ENCODE peak calls at places on chromosomes 7 and 10, in seven cellular contexts. One of them, this sample, is unnamed.

GRCh38 chr7:128879939-128880746 is 17.5 kb downstream of the ATP6V1F start:
- DNase-seq in fibroblast of lung: peak; percentile 48
- DNase-seq in hepatocyte: peak; percentile 82
- DNase-seq in BJ: no peak
- DNase-seq in GM12865: no peak
- DNase-seq in AG04449: no peak
- DNase-seq in kidney epithelial cell: no peak
- DNase-seq in this sample: peak; percentile 51

GRCh38 chr7:13627455-13627854 is 362.0 kb downstream of the ETV1 start:
- DNase-seq in kidney epithelial cell: no peak
- DNase-seq in BJ: no peak
- DNase-seq in fibroblast of lung: no peak
- DNase-seq in AG04449: no peak
- DNase-seq in hepatocyte: no peak
- DNase-seq in GM12865: no peak
- DNase-seq in this sample: no peak

GRCh38 chr7:98123073-98123696 is 16.5 kb downstream of the LMTK2 start:
- DNase-seq in hepatocyte: no peak
- DNase-seq in kidney epithelial cell: no peak
- DNase-seq in AG04449: no peak
- DNase-seq in BJ: no peak
- DNase-seq in GM12865: no peak
- DNase-seq in fibroblast of lung: no peak
- DNase-seq in this sample: no peak

GRCh38 chr10:59678884-59679301 is 30.8 kb downstream of the SLC16A9 start:
- DNase-seq in kidney epithelial cell: no peak
- DNase-seq in AG04449: no peak
- DNase-seq in hepatocyte: peak; percentile 14
- DNase-seq in fibroblast of lung: peak; percentile 84
- DNase-seq in BJ: no peak
- DNase-seq in GM12865: peak; percentile 55
- DNase-seq in this sample: no peak

GRCh38 chr10:103231047-103231551 is 14.6 kb upstream of the RPEL1 start:
- DNase-seq in fibroblast of lung: peak; percentile 98
- DNase-seq in hepatocyte: peak; percentile 57
- DNase-seq in AG04449: peak; percentile 87
- DNase-seq in BJ: peak; percentile 90
- DNase-seq in GM12865: no peak
- DNase-seq in kidney epithelial cell: peak; percentile 91
- DNase-seq in this sample: peak; percentile 94

GRCh38 chr10:102515724-102516123 is 12.0 kb downstream of the SUFU start:
- DNase-seq in AG04449: no peak
- DNase-seq in GM12865: no peak
- DNase-seq in fibroblast of lung: no peak
- DNase-seq in BJ: no peak
- DNase-seq in hepatocyte: no peak
- DNase-seq in kidney epithelial cell: no peak
- DNase-seq in this sample: no peak

GRCh38 chr7:25260862-25261454 is 32.7 kb upstream of the NPVF start:
- DNase-seq in BJ: no peak
- DNase-seq in kidney epithelial cell: no peak
- DNase-seq in fibroblast of lung: peak; percentile 56
- DNase-seq in AG04449: peak; percentile 19
- DNase-seq in hepatocyte: peak; percentile 27
- DNase-seq in GM12865: peak; percentile 10
- DNase-seq in this sample: peak; percentile 58

GRCh38 chr10:78404296-78404695 is 370.6 kb downstream of the RPS24 start:
- DNase-seq in BJ: no peak
- DNase-seq in GM12865: no peak
- DNase-seq in hepatocyte: no peak
- DNase-seq in kidney epithelial cell: no peak
- DNase-seq in AG04449: no peak
- DNase-seq in fibroblast of lung: no peak
- DNase-seq in this sample: no peak

GRCh38 chr7:78402096-78402495 is 603.5 kb downstream of the PHTF2 start:
- DNase-seq in BJ: no peak
- DNase-seq in AG04449: no peak
- DNase-seq in GM12865: no peak
- DNase-seq in hepatocyte: no peak
- DNase-seq in fibroblast of lung: no peak
- DNase-seq in kidney epithelial cell: no peak
- DNase-seq in this sample: no peak

GRCh38 chr7:95534796-95535195 is 49.1 kb downstream of the ASB4 start:
- DNase-seq in BJ: no peak
- DNase-seq in AG04449: no peak
- DNase-seq in kidney epithelial cell: no peak
- DNase-seq in fibroblast of lung: no peak
- DNase-seq in GM12865: no peak
- DNase-seq in hepatocyte: no peak
- DNase-seq in this sample: no peak

GRCh38 chr7:42096681-42097637 is 140.1 kb downstream of the GLI3 start:
- DNase-seq in kidney epithelial cell: no peak
- DNase-seq in fibroblast of lung: peak; percentile 79
- DNase-seq in AG04449: no peak
- DNase-seq in BJ: no peak
- DNase-seq in GM12865: no peak
- DNase-seq in hepatocyte: peak; percentile 28
- DNase-seq in this sample: peak; percentile 74

GRCh38 chr7:2853147-2853546 is 9.0 kb upstream of the GNA12 start:
- DNase-seq in BJ: no peak
- DNase-seq in hepatocyte: no peak
- DNase-seq in fibroblast of lung: peak; percentile 32
- DNase-seq in GM12865: no peak
- DNase-seq in AG04449: no peak
- DNase-seq in kidney epithelial cell: no peak
- DNase-seq in this sample: no peak

GRCh38 chr7:1607686-1608085 is 37.9 kb upstream of the PSMG3 start:
- DNase-seq in AG04449: no peak
- DNase-seq in kidney epithelial cell: no peak
- DNase-seq in hepatocyte: no peak
- DNase-seq in fibroblast of lung: no peak
- DNase-seq in BJ: no peak
- DNase-seq in GM12865: no peak
- DNase-seq in this sample: no peak

GRCh38 chr7:155020996-155021395 is 18.1 kb upstream of the PAXIP1 start:
- DNase-seq in fibroblast of lung: no peak
- DNase-seq in hepatocyte: no peak
- DNase-seq in kidney epithelial cell: no peak
- DNase-seq in GM12865: no peak
- DNase-seq in BJ: no peak
- DNase-seq in AG04449: no peak
- DNase-seq in this sample: no peak

GRCh38 chr7:45970454-45970853 is 49.4 kb upstream of the IGFBP3 start:
- DNase-seq in fibroblast of lung: no peak
- DNase-seq in GM12865: no peak
- DNase-seq in hepatocyte: no peak
- DNase-seq in AG04449: no peak
- DNase-seq in kidney epithelial cell: no peak
- DNase-seq in BJ: no peak
- DNase-seq in this sample: no peak

GRCh38 chr7:42913591-42913990 is 1.7 kb upstream of the C7orf25 start:
- DNase-seq in hepatocyte: no peak
- DNase-seq in AG04449: no peak
- DNase-seq in kidney epithelial cell: no peak
- DNase-seq in BJ: no peak
- DNase-seq in GM12865: no peak
- DNase-seq in fibroblast of lung: peak; percentile 88
- DNase-seq in this sample: peak; percentile 51

GRCh38 chr7:98970031-98970615 is 91.8 kb downstream of the TRRAP start:
- DNase-seq in hepatocyte: no peak
- DNase-seq in GM12865: no peak
- DNase-seq in AG04449: no peak
- DNase-seq in BJ: no peak
- DNase-seq in kidney epithelial cell: no peak
- DNase-seq in fibroblast of lung: no peak
- DNase-seq in this sample: no peak

GRCh38 chr10:77855404-77856155 is 71.0 kb downstream of the DLG5 start:
- DNase-seq in fibroblast of lung: no peak
- DNase-seq in GM12865: no peak
- DNase-seq in kidney epithelial cell: no peak
- DNase-seq in BJ: no peak
- DNase-seq in hepatocyte: no peak
- DNase-seq in AG04449: no peak
- DNase-seq in this sample: no peak

GRCh38 chr10:123569436-123570010 is 96.6 kb upstream of the GPR26 start:
- DNase-seq in BJ: no peak
- DNase-seq in hepatocyte: no peak
- DNase-seq in AG04449: no peak
- DNase-seq in GM12865: no peak
- DNase-seq in fibroblast of lung: no peak
- DNase-seq in kidney epithelial cell: no peak
- DNase-seq in this sample: no peak

GRCh38 chr7:105790996-105791395 is 85.4 kb downstream of the ATXN7L1 start:
- DNase-seq in fibroblast of lung: no peak
- DNase-seq in AG04449: no peak
- DNase-seq in hepatocyte: no peak
- DNase-seq in kidney epithelial cell: no peak
- DNase-seq in BJ: no peak
- DNase-seq in GM12865: no peak
- DNase-seq in this sample: no peak

GRCh38 chr10:93475871-93476270 is 6.3 kb downstream of the MYOF start:
- DNase-seq in kidney epithelial cell: no peak
- DNase-seq in GM12865: no peak
- DNase-seq in BJ: no peak
- DNase-seq in hepatocyte: no peak
- DNase-seq in AG04449: no peak
- DNase-seq in fibroblast of lung: peak; percentile 97
- DNase-seq in this sample: peak; percentile 54

GRCh38 chr10:89591796-89592271 is 53.2 kb downstream of the PANK1 start:
- DNase-seq in BJ: no peak
- DNase-seq in kidney epithelial cell: no peak
- DNase-seq in hepatocyte: peak; percentile 65
- DNase-seq in GM12865: no peak
- DNase-seq in AG04449: no peak
- DNase-seq in fibroblast of lung: peak; percentile 34
- DNase-seq in this sample: peak; percentile 28

GRCh38 chr7:44846816-44847508 is 925 bp downstream of the H2AZ2 start:
- DNase-seq in AG04449: no peak
- DNase-seq in kidney epithelial cell: no peak
- DNase-seq in BJ: no peak
- DNase-seq in hepatocyte: no peak
- DNase-seq in GM12865: no peak
- DNase-seq in fibroblast of lung: no peak
- DNase-seq in this sample: no peak

GRCh38 chr7:44847509-44847919 is 373 bp downstream of the H2AZ2 start:
- DNase-seq in AG04449: no peak
- DNase-seq in hepatocyte: peak; percentile 93
- DNase-seq in BJ: peak; percentile 37
- DNase-seq in fibroblast of lung: peak; percentile 88
- DNase-seq in kidney epithelial cell: peak; percentile 34
- DNase-seq in GM12865: peak; percentile 92
- DNase-seq in this sample: peak; percentile 87

GRCh38 chr7:44847920-44848634 is at the start of gene H2AZ2:
- DNase-seq in kidney epithelial cell: peak; percentile 97
- DNase-seq in AG04449: peak; percentile 98
- DNase-seq in fibroblast of lung: peak; percentile 100
- DNase-seq in hepatocyte: peak; percentile 100
- DNase-seq in GM12865: peak; percentile 100
- DNase-seq in BJ: peak; percentile 99
- DNase-seq in this sample: peak; percentile 100

GRCh38 chr7:44849277-44850210 is 1.7 kb upstream of the H2AZ2 start:
- DNase-seq in GM12865: no peak
- DNase-seq in fibroblast of lung: peak; percentile 86
- DNase-seq in kidney epithelial cell: no peak
- DNase-seq in hepatocyte: peak; percentile 18
- DNase-seq in AG04449: peak; percentile 12
- DNase-seq in BJ: no peak
- DNase-seq in this sample: no peak

GRCh38 chr7:44845476-44845875 is 2.4 kb downstream of the H2AZ2 start:
- DNase-seq in BJ: no peak
- DNase-seq in fibroblast of lung: no peak
- DNase-seq in hepatocyte: no peak
- DNase-seq in GM12865: no peak
- DNase-seq in kidney epithelial cell: no peak
- DNase-seq in AG04449: no peak
- DNase-seq in this sample: peak; percentile 12
- H3K4me3 ChIP-seq in BJ: no peak overlapping the region
- H3K4me3 ChIP-seq in fibroblast of lung: peak overlapping the region; percentile 70
- H3K4me3 ChIP-seq in hepatocyte: no peak overlapping the region
- H3K4me3 ChIP-seq in GM12865: peak overlapping the region; percentile 82
- H3K4me3 ChIP-seq in kidney epithelial cell: no peak overlapping the region
- H3K4me3 ChIP-seq in AG04449: no peak overlapping the region
- H3K4me3 ChIP-seq in this sample: no peak overlapping the region

GRCh38 chr10:106795619-106796018 is 368.9 kb downstream of the SORCS1 start:
- DNase-seq in kidney epithelial cell: no peak
- DNase-seq in BJ: no peak
- DNase-seq in AG04449: no peak
- DNase-seq in hepatocyte: peak; percentile 70
- DNase-seq in GM12865: peak; percentile 78
- DNase-seq in fibroblast of lung: no peak
- DNase-seq in this sample: no peak
- TF ChIP-seq CTCF in kidney epithelial cell: peak; percentile 50
- TF ChIP-seq CTCF in BJ: no peak
- TF ChIP-seq CTCF in AG04449: no peak
- TF ChIP-seq CTCF in hepatocyte: peak; percentile 72
- TF ChIP-seq CTCF in GM12865: peak; percentile 70
- TF ChIP-seq CTCF in fibroblast of lung: no peak
- TF ChIP-seq CTCF in this sample: no peak

DNA sequence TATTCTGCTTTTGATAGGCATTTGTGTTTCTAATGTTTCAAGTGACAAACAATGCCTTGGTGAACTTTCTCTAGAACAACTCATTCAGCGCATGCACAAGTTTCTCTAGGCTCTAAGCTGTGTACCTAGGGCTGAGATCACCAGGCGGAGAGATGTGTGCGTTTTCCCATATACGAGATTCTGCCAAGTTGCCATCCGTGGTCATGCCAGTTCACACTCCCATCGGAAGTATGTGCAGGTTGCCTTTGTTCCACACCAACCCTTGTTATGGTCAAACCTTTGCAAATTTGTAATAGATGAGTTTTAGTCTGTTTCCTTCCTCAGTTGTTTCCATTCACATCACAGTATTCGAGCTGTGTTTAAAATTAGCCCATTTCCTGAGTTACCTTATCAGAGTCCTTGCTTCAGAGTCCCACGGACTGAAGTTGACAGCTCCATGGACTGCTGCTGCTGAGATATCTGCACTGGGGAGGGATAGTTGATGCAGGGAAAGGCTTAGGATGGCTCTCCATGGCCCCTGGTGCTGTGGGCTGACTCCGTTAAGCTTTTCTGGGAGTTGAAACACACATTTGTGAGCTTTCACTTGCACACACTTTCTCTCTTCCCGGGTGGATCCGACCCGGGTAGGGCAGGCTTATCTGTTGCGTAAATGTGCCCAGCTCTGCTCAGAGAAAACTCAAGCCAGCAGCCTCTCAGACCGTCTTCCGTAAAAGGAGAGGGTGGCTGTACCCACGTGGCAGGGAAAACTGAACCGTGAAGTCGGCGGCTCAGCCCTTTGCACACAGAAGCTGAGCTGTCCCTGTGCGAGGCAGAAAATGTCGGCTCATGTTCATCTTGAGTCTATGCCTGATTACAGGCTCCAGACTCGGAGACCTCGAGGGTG is 49.4 kb downstream of the HK1 start:
- DNase-seq in GM12865: peak; percentile 78
- DNase-seq in hepatocyte: peak; percentile 55
- DNase-seq in fibroblast of lung: peak; percentile 73
- DNase-seq in BJ: no peak
- DNase-seq in kidney epithelial cell: peak; percentile 63
- DNase-seq in AG04449: no peak
- DNase-seq in this sample: peak; percentile 62
- H3K4me3 ChIP-seq in GM12865: peak overlapping the region; percentile 54
- H3K4me3 ChIP-seq in hepatocyte: no peak overlapping the region
- H3K4me3 ChIP-seq in fibroblast of lung: peak overlapping the region; percentile 27
- H3K4me3 ChIP-seq in BJ: no peak overlapping the region
- H3K4me3 ChIP-seq in kidney epithelial cell: no peak overlapping the region
- H3K4me3 ChIP-seq in AG04449: no peak overlapping the region
- H3K4me3 ChIP-seq in this sample: no peak overlapping the region

GRCh38 chr7:107047902-107048782 is 3.6 kb downstream of the PRKAR2B start:
- DNase-seq in GM12865: no peak
- DNase-seq in AG04449: no peak
- DNase-seq in fibroblast of lung: peak; percentile 46
- DNase-seq in BJ: no peak
- DNase-seq in hepatocyte: no peak
- DNase-seq in kidney epithelial cell: no peak
- DNase-seq in this sample: peak; percentile 26
- TF ChIP-seq CTCF in GM12865: peak; percentile 28
- TF ChIP-seq CTCF in AG04449: no peak
- TF ChIP-seq CTCF in fibroblast of lung: no peak
- TF ChIP-seq CTCF in BJ: no peak
- TF ChIP-seq CTCF in hepatocyte: no peak
- TF ChIP-seq CTCF in kidney epithelial cell: peak; percentile 13
- TF ChIP-seq CTCF in this sample: no peak

This sample was measured in astrocyte of the spinal cord.